ENCODE peak calls at places on chromosomes 6 and 20, in nine cellular contexts. D is iris pigment epithelial cell; W is activated T-cell treated with anti-CD3 and anti-CD28 coated beads, Interleukin-2, amount 50 U/mL, for 72 hours; M is HFFc6; Z is C1 segment of cervical spinal cord; B is germinal center; Y is NCI-H2081; F is stimulated activated CD4-positive, alpha-beta T cell treated with anti-CD3 and anti-CD28 coated beads, Interleukin-2, amount 100 ng/mL, for 48 hours; G is GM03348. A is an unnamed sample.

GRCh38 chr20:61449057-61449456 is 197.0 kb downstream of the CDH4 start:
- DNase-seq in D (no peak), W (no peak), M (no peak), Z (no peak), B (no peak), Y (no peak), F (no peak), G (no peak), A (no peak)

GRCh38 chr6:108733706-108734105 is 114.5 kb upstream of the ARMC2 start:
- DNase-seq in D (no peak), W (no peak), M (no peak), Z (no peak), B (no peak), Y (no peak), F (no peak), G (no peak), A (no peak)

GRCh38 chr6:159061805-159062563 is 17.2 kb upstream of the TAGAP start:
- DNase-seq in D (no peak), W (peak), M (no peak), Z (no peak), B (peak), Y (no peak), F (no peak), G (no peak), A (no peak)

GRCh38 chr6:84643778-84644177 is 120.6 kb downstream of the TBX18 start:
- DNase-seq in D (no peak), W (no peak), M (no peak), Z (no peak), B (no peak), Y (no peak), F (no peak), G (no peak), A (no peak)

GRCh38 chr6:126625019-126625418 is 285.1 kb downstream of the CENPW start:
- DNase-seq in D (peak), W (no peak), M (peak), Z (no peak), B (no peak), Y (no peak), F (no peak), G (peak), A (no peak)

GRCh38 chr6:82836022-82836575 is 229.5 kb downstream of the UBE3D start:
- DNase-seq in D (no peak), W (no peak), M (no peak), Z (no peak), B (no peak), Y (no peak), F (no peak), G (no peak), A (no peak)

GRCh38 chr6:1388927-1389790 is at the start of gene FOXF2:
- DNase-seq in D (peak), W (no peak), M (no peak), Z (no peak), B (no peak), Y (no peak), F (no peak), G (peak), A (no peak)

GRCh38 chr20:54922636-54923035 is 447.2 kb downstream of the DOK5 start:
- DNase-seq in D (no peak), W (no peak), M (no peak), Z (no peak), B (no peak), Y (no peak), F (no peak), G (no peak), A (no peak)

GRCh38 chr6:149224399-149224798 is 93.1 kb upstream of the TAB2 start:
- DNase-seq in D (no peak), W (no peak), M (no peak), Z (no peak), B (no peak), Y (no peak), F (no peak), G (no peak), A (no peak)

GRCh38 chr6:11734861-11735652 is 43.5 kb downstream of the ADTRP start:
- DNase-seq in D (no peak), W (no peak), M (no peak), Z (no peak), B (no peak), Y (no peak), F (no peak), G (no peak), A (no peak)

GRCh38 chr6:67689329-67689728 is 945.8 kb upstream of the ADGRB3 start:
- DNase-seq in D (no peak), W (no peak), M (no peak), Z (no peak), B (no peak), Y (no peak), F (no peak), G (no peak), A (no peak)

GRCh38 chr6:8589941-8590676 is 154.8 kb upstream of the SLC35B3 start:
- DNase-seq in D (peak), W (no peak), M (no peak), Z (no peak), B (no peak), Y (no peak), F (no peak), G (no peak), A (no peak)

GRCh38 chr6:156336096-156336495 is 441.1 kb upstream of the ARID1B start:
- DNase-seq in D (no peak), W (no peak), M (no peak), Z (no peak), B (no peak), Y (no peak), F (no peak), G (no peak), A (no peak)

GRCh38 chr20:47009784-47010183 is 115.1 kb downstream of the EYA2 start:
- DNase-seq in D (no peak), W (no peak), M (no peak), Z (no peak), B (no peak), Y (no peak), F (no peak), G (no peak), A (no peak)

GRCh38 chr20:53940883-53941546 is 129.4 kb downstream of the BCAS1 start:
- DNase-seq in D (peak), W (no peak), M (peak), Z (no peak), B (no peak), Y (no peak), F (no peak), G (peak), A (no peak)

GRCh38 chr6:62324817-62325216 is 38.8 kb upstream of the KHDRBS2 start:
- DNase-seq in D (no peak), W (no peak), M (no peak), Z (no peak), B (no peak), Y (no peak), F (no peak), G (no peak), A (no peak)

A was measured in NCI-H1930.